ENCODE peak calls at places on chromosomes 2 and 18, in nine cellular contexts. E is heart right ventricle; P is GM10248; Y is CD4-positive, alpha-beta T cell; D is testis; T is BE2C; X is cardiac fibroblast; C is upper lobe of left lung; W is nephron progenitor cell. U is an unnamed sample.
A peak's percentile ranks its signal among the peaks of the same experiment; 100 is the strongest.

GRCh38 chr2:191467113-191467512 is 210.8 kb upstream of the NABP1 start:
- DNase-seq in P (no peak), W (no peak), C (no peak), E (no peak), Y (no peak), D (no peak), T (peak; percentile 35), X (no peak), U (no peak)

GRCh38 chr18:22524783-22525182 is 107.1 kb upstream of the CTAGE1 start:
- DNase-seq in P (no peak), C (no peak), D (no peak), W (no peak), T (no peak), E (no peak), X (no peak), Y (no peak), U (no peak)

GRCh38 chr2:152176113-152176714 is 651 bp upstream of the STAM2 start:
- DNase-seq in W (no peak), P (peak; percentile 35), Y (no peak), T (no peak), C (no peak), X (peak; percentile 46), D (no peak), E (no peak), U (no peak)

GRCh38 chr2:53058526-53058925 is 709.1 kb upstream of the CHAC2 start:
- DNase-seq in E (no peak), T (no peak), C (no peak), X (peak; percentile 39), D (no peak), P (no peak), Y (no peak), W (no peak), U (no peak)

GRCh38 chr2:46849741-46850474 is 65.7 kb downstream of the MCFD2 start:
- DNase-seq in W (no peak), C (no peak), X (peak; percentile 87), D (peak; percentile 77), E (peak; percentile 69), P (no peak), Y (no peak), T (no peak), U (no peak)

GRCh38 chr2:63040586-63040985 is 10.0 kb upstream of the OTX1 start:
- DNase-seq in D (no peak), X (no peak), Y (no peak), P (no peak), C (no peak), E (no peak), T (no peak), W (no peak), U (no peak)

GRCh38 chr2:23510471-23510870 is 125.5 kb downstream of the KLHL29 start:
- DNase-seq in P (no peak), Y (no peak), D (no peak), E (peak; percentile 54), T (no peak), X (no peak), C (no peak), W (no peak), U (no peak)

GRCh38 chr2:139465789-139466188 is 685.6 kb upstream of the NXPH2 start:
- DNase-seq in W (no peak), C (no peak), T (no peak), D (no peak), P (no peak), E (no peak), X (no peak), Y (no peak), U (no peak)

GRCh38 chr18:63237911-63238710 is 81.5 kb downstream of the BCL2 start:
- DNase-seq in P (no peak), X (peak; percentile 93), T (no peak), C (no peak), D (peak; percentile 79), Y (no peak), W (peak; percentile 54), E (no peak), U (peak; percentile 8)

GRCh38 chr2:71783215-71783614 is 329.9 kb downstream of the DYSF start:
- DNase-seq in T (no peak), D (no peak), X (peak; percentile 12), C (no peak), P (peak; percentile 2), Y (no peak), E (no peak), W (no peak), U (no peak)

GRCh38 chr2:128732976-128733431 is 414.3 kb upstream of the HS6ST1 start:
- DNase-seq in P (no peak), C (no peak), E (no peak), X (peak; percentile 97), Y (no peak), T (no peak), D (no peak), W (no peak), U (no peak)

DNA sequence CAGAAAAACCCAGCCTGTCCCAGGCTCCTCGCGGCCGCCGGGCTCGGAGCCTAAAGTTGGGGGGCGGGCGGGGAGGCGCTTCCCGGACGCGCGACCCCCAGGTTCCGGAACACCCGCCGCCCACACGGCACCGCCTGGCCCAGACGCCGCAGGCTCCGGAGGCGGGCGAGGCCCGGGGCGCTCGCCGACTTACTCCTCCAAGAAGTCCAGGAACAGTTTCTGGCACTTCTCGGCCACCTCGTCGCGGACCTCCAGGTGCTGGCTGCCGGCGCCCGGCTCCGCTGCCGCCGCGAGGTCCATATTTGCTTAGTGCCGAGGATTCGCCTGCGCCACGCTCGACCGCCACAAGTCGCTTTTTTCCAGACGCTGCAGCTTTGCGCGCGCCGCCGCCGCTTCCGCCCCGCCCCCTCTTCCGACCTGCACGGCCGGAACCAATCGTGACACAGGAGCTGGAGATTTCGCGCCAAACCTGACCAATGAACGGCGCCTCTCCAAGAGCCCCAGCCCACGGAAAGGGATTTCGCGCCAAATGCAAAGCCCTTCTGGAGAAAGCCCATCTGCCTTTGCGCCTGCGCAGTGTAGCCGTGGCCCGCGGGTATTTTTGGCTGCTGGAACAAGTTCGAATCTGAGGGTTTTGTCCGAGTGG is at the start of gene MCM6:
- DNase-seq in W (peak; percentile 96), Y (peak; percentile 96), T (peak; percentile 95), D (peak; percentile 99), P (peak; percentile 98), E (peak; percentile 96), X (peak; percentile 99), C (peak; percentile 99), U (peak; percentile 97)
- TF ChIP-seq CTCF in W (no peak), Y (no peak), T (no peak), D (no peak), P (no peak), E (peak; percentile 21), X (no peak), C (peak; percentile 70), U (peak; percentile 47)

GRCh38 chr2:142684667-142685066 is 192.8 kb upstream of the KYNU start:
- DNase-seq in P (no peak), D (no peak), W (no peak), E (no peak), T (no peak), Y (no peak), X (no peak), C (no peak), U (no peak)

GRCh38 chr2:142678164-142678563 is 199.3 kb upstream of the KYNU start:
- DNase-seq in P (no peak), C (no peak), T (no peak), E (no peak), X (no peak), W (no peak), D (no peak), Y (no peak), U (no peak)

GRCh38 chr2:142687075-142687474 is 190.4 kb upstream of the KYNU start:
- DNase-seq in E (no peak), C (no peak), D (no peak), W (no peak), X (no peak), T (no peak), Y (no peak), P (no peak), U (no peak)

GRCh38 chr2:142681952-142682351 is 195.5 kb upstream of the KYNU start:
- DNase-seq in D (no peak), E (no peak), C (no peak), T (no peak), P (no peak), W (no peak), Y (no peak), X (no peak), U (no peak)

DNA sequence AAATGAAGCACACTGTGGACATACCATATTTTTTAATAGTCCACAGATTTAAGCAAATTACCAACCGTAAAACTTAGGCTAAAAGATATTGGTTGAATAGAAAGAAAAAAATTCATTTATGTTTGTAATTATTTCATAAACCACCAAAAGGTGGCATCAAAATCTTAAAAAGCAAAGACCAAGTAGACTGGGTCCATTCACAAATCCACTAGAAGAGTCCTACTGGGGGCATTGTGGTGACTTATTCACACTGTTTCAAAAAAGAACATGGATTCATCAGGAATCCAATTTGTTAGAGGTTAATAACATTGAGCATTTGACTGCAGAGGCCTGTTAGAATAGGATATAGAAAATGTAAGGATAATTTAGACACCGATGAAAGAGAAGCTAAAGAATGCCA is 194.9 kb upstream of the KYNU start:
- DNase-seq in T (no peak), W (no peak), E (no peak), X (peak; percentile 72), D (no peak), C (no peak), Y (no peak), P (no peak), U (no peak)
- TF ChIP-seq CTCF in T (no peak), W (no peak), E (peak; percentile 53), X (peak; percentile 29), D (peak; percentile 19), C (no peak), Y (no peak), P (no peak), U (no peak)

DNA sequence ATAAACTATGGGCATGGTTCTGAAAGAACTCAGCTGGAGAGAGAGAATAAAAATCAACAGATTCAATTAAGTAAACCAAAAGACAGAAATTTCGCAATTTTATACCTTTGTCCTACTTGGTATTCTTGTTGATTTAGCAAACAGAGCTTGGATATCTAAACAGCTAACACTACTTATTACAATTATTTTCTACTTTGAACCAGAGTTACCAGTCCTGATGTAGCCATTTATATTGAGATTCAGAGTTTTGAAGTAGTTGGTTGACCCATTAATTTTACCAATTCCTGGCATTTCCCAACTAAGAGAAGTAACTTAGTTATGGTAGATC is 48.9 kb downstream of the ASXL2 start:
- DNase-seq in P (no peak), T (no peak), X (peak; percentile 18), W (no peak), Y (no peak), D (no peak), C (no peak), E (no peak), U (no peak)
- TF ChIP-seq CTCF in P (no peak), T (no peak), X (no peak), W (no peak), Y (no peak), D (no peak), C (no peak), E (no peak), U (no peak)

DNA sequence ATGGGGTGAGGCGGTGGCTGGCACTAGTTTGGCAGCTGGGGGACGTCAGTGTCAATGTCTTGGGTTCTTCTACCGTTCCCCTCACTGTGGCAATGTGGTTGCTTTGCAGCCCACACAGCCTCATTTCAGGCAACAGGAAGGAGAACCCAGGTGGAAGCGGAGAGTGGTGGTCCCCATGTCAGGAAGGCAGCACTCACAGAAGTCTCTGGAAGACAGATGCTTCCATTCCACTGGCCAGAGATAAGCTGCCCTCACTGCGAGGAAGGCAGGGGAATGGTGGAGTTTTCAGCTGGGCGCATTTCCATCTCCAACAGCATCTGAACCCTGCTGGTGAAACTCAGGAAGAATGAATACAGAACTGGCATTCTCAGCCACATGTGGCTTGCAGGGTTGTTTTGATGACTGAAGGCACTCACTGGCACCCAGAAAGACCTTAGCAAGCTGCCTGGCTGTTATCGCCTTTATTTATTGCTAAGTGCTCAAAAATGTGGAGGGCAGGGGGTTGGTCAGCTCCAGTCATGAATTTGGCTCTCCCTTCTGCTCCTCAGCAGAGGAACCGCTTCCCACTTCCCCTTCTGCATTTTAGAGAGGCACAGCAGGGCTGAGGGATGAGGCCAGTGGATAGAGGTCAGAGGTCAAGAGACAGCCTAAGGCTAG is 19.4 kb downstream of the KCNIP3 start:
- DNase-seq in C (no peak), P (no peak), E (peak; percentile 0), X (peak; percentile 60), T (no peak), Y (no peak), W (no peak), D (no peak), U (no peak)
- TF ChIP-seq CTCF in C (no peak), P (no peak), E (no peak), X (no peak), T (no peak), Y (no peak), W (no peak), D (no peak), U (no peak)